ENCODE peak calls at places on chromosomes 13 and 19, in five cellular contexts. I, U, X, N and V are unnamed samples.

GRCh38 chr19:2046046-2046907 is 4.8 kb downstream of the MKNK2 start:
- DNase-seq in I (no peak), U (no peak), X (no peak), N (no peak), V (no peak)

GRCh38 chr19:15469513-15470297 is 5.4 kb upstream of the RASAL3 start:
- DNase-seq in I (no peak), U (no peak), X (no peak), N (peak), V (no peak)

GRCh38 chr13:114099191-114099590 is 33.2 kb downstream of the RASA3 start:
- DNase-seq in I (peak), U (peak), X (no peak), N (peak), V (peak)

GRCh38 chr19:42628411-42629135 is 33.8 kb upstream of the CEACAM8 start:
- DNase-seq in I (no peak), U (no peak), X (no peak), N (no peak), V (no peak)

GRCh38 chr13:70792121-70792520 is 683.9 kb upstream of the KLHL1 start:
- DNase-seq in I (no peak), U (no peak), X (no peak), N (no peak), V (no peak)

GRCh38 chr19:16324064-16324383 is 602 bp upstream of the KLF2 start:
- DNase-seq in I (no peak), U (no peak), X (no peak), N (no peak), V (no peak)

GRCh38 chr19:3360494-3361383 is 5.6 kb upstream of the NFIC start:
- DNase-seq in I (peak), U (peak), X (no peak), N (no peak), V (no peak)

GRCh38 chr13:113401452-113402415 is 37.8 kb upstream of the GRTP1 start:
- DNase-seq in I (no peak), U (no peak), X (no peak), N (peak), V (no peak)

GRCh38 chr19:45615795-45616708 is 14.0 kb upstream of the GPR4 start:
- DNase-seq in I (peak), U (peak), X (peak), N (peak), V (peak)

GRCh38 chr19:50969413-50969760 is at the start of gene KLK6:
- DNase-seq in I (no peak), U (no peak), X (no peak), N (no peak), V (no peak)

GRCh38 chr13:58620171-58620570 is 988.6 kb downstream of the PCDH17 start:
- DNase-seq in I (no peak), U (no peak), X (no peak), N (no peak), V (no peak)

GRCh38 chr19:18791315-18791678 is 192 bp upstream of the COMP start:
- DNase-seq in I (no peak), U (no peak), X (no peak), N (no peak), V (no peak)

GRCh38 chr13:111944171-111944583 is 122.8 kb upstream of the SOX1 start:
- DNase-seq in I (no peak), U (no peak), X (no peak), N (no peak), V (no peak)

GRCh38 chr19:14162871-14163297 is 26.5 kb upstream of the ASF1B start:
- DNase-seq in I (no peak), U (no peak), X (no peak), N (no peak), V (no peak)

GRCh38 chr19:5935473-5936307 is 21.6 kb downstream of the CAPS start:
- DNase-seq in I (no peak), U (no peak), X (no peak), N (no peak), V (no peak)

GRCh38 chr13:52399708-52400107 is 6.3 kb downstream of the THSD1 start:
- DNase-seq in I (no peak), U (no peak), X (no peak), N (no peak), V (peak)
- TF ChIP-seq CTCF in I (peak), U (no peak), X (no peak), N (no peak), V (peak)

GRCh38 chr13:76884167-76884566 is 2.0 kb downstream of the KCTD12 start:
- DNase-seq in I (peak), U (peak), X (no peak), N (peak), V (peak)
- TF ChIP-seq CTCF in I (peak), U (no peak), X (peak), N (no peak), V (peak)

DNA sequence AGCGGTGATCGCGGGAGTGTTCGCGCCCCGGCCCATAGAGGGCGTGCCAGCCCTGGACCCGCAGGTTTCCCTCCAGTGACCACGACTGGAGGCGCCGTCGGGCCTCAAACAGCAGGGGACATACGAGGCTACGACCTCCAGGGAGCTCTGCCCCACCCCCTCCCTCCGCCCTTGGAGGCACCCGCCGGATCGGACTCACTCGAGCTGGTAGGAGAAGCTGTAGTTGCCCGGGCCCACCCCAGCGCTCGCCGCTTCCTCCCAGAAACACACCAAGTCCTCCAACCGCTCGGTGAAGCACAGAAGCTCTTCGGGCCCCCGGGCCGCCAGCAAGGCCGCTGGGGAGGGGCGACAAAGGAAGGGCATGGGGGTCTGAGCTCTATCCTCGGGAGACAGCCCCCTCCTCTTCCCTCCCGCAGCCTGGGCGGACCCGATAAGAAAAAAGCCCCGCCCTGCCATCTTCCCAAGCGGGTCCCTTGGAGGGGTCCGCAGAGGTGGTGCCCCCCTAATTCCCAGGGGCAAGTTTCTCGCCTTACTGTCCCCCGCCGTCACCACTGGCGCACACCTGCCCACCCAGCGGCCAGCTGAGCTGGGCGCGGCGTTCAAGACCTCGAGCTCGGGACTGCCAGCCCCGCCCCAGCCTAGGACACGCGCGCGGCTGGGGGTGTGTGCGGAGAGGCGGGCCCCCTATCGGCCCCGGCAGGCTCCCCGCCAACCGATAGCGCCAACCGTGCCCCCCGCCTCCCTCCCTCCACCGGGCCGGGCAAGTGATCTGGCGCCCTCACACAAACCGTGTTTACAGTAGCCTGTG is 1.0 kb downstream of the EPOR start:
- DNase-seq in I (peak), U (peak), X (peak), N (peak), V (peak)
- TF ChIP-seq CTCF in I (peak), U (peak), X (peak), N (peak), V (peak)

GRCh38 chr19:12365372-12366162 is at the start of gene ZNF442:
- DNase-seq in I (peak), U (peak), X (peak), N (peak), V (peak)
- TF ChIP-seq CTCF in I (peak), U (no peak), X (peak), N (no peak), V (peak)

DNA sequence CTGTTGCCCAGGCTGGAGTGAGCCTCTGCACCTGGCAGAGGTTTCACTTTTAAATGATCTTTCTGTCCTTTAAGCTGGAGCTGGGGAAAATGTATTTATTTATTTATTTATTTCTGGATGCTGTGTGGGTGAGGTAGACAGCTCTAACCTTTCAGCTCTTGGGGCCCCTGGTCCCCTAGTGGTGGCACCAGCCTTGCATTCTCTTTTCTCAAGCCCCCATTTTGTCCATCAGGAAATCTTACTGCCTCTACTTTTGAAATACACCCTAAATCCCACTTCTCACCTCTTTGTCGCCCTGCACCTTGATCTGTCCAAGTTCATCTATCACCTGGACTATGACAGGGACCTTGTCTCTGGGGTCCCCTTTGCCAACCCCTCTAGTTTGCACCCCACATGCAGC is 2.1 kb upstream of the B9D2 start:
- DNase-seq in I (no peak), U (no peak), X (no peak), N (no peak), V (no peak)
- TF ChIP-seq CTCF in I (no peak), U (no peak), X (peak), N (peak), V (peak)

DNA sequence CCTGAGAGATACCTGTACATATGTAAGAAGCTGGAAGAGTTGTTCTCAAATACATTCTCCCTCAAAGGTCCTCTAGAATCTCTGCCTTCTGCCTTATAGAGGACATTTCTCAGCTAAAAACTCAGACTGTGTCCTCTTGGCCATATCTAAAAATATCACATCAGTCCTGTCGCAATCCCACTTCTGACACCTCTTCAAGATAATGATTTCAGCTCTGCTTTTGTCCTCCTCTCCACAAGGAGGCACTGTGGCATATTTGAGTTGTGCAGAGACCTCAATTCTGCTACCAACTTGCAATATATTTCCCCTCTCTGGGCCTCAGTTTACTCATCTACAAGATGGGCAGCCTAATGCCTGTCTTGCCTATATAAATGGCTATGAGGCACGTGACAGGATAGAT is 16.6 kb downstream of the ADAMTS10 start:
- DNase-seq in I (no peak), U (no peak), X (no peak), N (no peak), V (peak)
- TF ChIP-seq CTCF in I (peak), U (peak), X (peak), N (no peak), V (peak)

GRCh38 chr13:27960362-27961226 is 8.5 kb downstream of the CDX2 start:
- DNase-seq in I (peak), U (peak), X (peak), N (peak), V (peak)
- TF ChIP-seq CTCF in I (peak), U (peak), X (peak), N (peak), V (peak)

GRCh38 chr19:10568826-10569651 is at the start of gene CDKN2D:
- DNase-seq in I (peak), U (peak), X (peak), N (peak), V (peak)

GRCh38 chr19:10566658-10567410 is 1.0 kb upstream of the KRI1 start:
- DNase-seq in I (no peak), U (peak), X (no peak), N (no peak), V (no peak)

GRCh38 chr19:10566408-10566657 is 523 bp upstream of the KRI1 start:
- DNase-seq in I (no peak), U (no peak), X (no peak), N (no peak), V (no peak)

GRCh38 chr19:10567696-10568443 is 909 bp downstream of the CDKN2D start:
- DNase-seq in I (no peak), U (no peak), X (no peak), N (no peak), V (no peak)

GRCh38 chr19:10568444-10568825 is 344 bp downstream of the CDKN2D start:
- DNase-seq in I (no peak), U (no peak), X (no peak), N (peak), V (no peak)
- TF ChIP-seq CTCF in I (no peak), U (no peak), X (peak), N (no peak), V (no peak)

GRCh38 chr13:105144020-105144419 is 1391.4 kb downstream of the EFNB2 start:
- DNase-seq in I (no peak), U (no peak), X (no peak), N (no peak), V (no peak)

GRCh38 chr13:105139048-105139379 is 1396.4 kb downstream of the EFNB2 start:
- DNase-seq in I (no peak), U (no peak), X (no peak), N (no peak), V (no peak)

GRCh38 chr13:105142556-105142955 is 1392.9 kb downstream of the EFNB2 start:
- DNase-seq in I (no peak), U (no peak), X (no peak), N (no peak), V (no peak)

GRCh38 chr13:105135852-105136251 is 1399.6 kb downstream of the EFNB2 start:
- DNase-seq in I (no peak), U (no peak), X (no peak), N (no peak), V (peak)

DNA sequence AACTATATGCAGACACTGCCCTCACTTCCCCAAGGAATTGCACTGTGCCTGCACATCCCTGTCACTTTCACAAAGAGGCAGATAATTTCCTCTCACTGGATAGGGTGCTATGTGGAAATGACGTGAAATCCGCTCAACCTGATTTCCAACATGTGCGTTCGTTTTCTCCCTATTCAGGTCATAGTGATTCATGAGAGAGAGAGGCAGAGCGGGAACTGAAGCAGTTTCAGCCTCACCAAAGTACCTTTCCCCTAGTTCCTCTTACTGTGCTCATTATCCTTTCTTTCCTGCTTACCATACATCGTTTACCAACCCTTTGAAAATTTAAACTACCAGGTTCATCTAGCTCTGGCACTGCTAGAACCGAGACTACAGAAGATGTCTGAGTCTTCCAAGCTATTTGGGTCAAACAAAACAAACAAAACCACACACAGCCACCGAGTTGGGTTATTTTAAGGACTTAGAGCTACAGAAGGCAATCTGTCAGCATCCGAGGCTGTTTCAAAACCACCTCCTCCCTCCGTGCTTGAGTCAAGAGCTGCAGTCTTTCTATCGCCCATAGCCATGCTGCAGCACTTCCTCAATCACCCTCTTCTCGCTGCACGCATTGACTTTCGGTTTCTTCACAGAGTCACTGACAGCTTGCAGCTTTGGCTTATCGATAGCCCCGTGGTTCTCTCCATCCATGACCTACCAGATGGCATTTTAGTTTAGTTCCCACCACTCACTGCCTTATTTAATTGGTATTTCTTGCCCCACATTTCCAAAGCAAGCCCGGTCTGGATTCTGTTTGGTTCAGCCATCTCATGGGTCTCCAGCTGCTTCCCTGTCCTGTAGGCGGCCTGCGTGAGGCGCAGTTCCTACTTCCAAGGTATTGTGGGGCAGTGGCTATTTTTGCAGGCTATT is 1395.8 kb downstream of the EFNB2 start:
- DNase-seq in I (peak), U (no peak), X (no peak), N (peak), V (peak)
- TF ChIP-seq CTCF in I (peak), U (no peak), X (no peak), N (no peak), V (no peak)

GRCh38 chr19:11342429-11342828 is 3.0 kb upstream of the RAB3D start:
- DNase-seq in I (no peak), U (no peak), X (no peak), N (no peak), V (no peak)

GRCh38 chr19:11349171-11349570 is 2.9 kb downstream of the CCDC159 start:
- DNase-seq in I (no peak), U (no peak), X (no peak), N (no peak), V (no peak)

GRCh38 chr19:11345122-11345752 is 831 bp downstream of the TMEM205 start:
- DNase-seq in I (no peak), U (no peak), X (no peak), N (no peak), V (no peak)

GRCh38 chr19:11347546-11347945 is 1.2 kb downstream of the CCDC159 start:
- DNase-seq in I (no peak), U (no peak), X (no peak), N (no peak), V (no peak)

DNA sequence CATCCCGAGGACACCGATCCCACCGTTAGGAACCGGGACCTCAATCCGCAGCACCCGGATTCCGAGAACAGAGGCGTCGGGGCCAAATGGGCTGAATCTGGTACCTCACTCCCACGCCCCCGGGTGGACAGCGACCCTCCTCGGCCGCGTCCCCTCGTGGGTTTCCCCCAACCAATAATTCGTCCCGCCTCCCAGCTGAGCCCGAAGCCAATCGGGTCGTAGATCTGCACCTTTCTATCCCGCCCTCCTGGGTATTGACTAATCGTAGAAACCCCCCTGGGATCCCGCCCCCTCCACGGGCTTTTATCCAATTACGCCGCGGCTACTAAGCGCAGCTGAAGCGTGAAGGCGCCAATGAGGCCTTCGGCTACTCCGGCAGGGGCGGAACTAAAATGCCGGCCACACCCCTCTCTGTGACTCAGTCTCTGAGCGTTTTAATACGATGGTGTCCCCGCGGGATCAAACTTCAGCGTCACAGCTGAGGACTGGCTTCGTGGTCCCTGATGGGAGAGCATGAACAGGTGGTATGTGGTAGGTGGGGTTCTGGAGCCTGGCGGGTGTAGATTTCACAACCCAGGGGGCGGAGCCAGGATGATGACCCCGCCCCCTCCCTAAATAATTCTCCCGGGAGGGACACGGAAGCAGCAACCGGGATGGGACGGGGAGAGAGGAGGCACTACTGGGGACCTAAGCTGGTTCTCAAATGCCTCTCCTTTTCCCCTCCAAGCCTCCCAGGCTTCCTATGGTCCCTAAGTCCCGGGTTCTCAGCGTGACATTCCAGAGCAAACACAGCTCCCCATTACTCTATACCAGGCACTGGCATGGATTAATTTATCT is at the start of the genes CCDC159 and TMEM205:
- DNase-seq in I (peak), U (peak), X (peak), N (peak), V (peak)
- TF ChIP-seq CTCF in I (peak), U (no peak), X (no peak), N (no peak), V (no peak)